ENCODE peak calls at places on chromosome 1, in five cellular contexts. V is cardiac muscle cell, B is thyroid gland, K is transverse colon, X is fibroblast of lung. Q is an unnamed sample.

GRCh38 chr1:93015590-93015989 is 54.3 kb upstream of the DIPK1A start:
- DNase-seq in V (no peak), B (no peak), K (no peak), X (peak; percentile 46), Q (no peak)

GRCh38 chr1:84122780-84123382 is 21.2 kb upstream of the PRKACB start:
- DNase-seq in V (peak; percentile 50), B (peak; percentile 67), K (peak; percentile 60), X (peak; percentile 74), Q (peak; percentile 34)

GRCh38 chr1:183480971-183481431 is 8.7 kb downstream of the SMG7 start:
- DNase-seq in V (no peak), B (no peak), K (no peak), X (no peak), Q (no peak)

GRCh38 chr1:31063636-31064035 is 1.9 kb downstream of the PUM1 start:
- DNase-seq in V (no peak), B (no peak), K (no peak), X (no peak), Q (no peak)

GRCh38 chr1:160567858-160568682 is 11.2 kb downstream of the CD84 start:
- DNase-seq in V (no peak), B (no peak), K (peak; percentile 22), X (no peak), Q (no peak)

GRCh38 chr1:59354754-59355337 is 58.0 kb downstream of the FGGY start:
- DNase-seq in V (no peak), B (no peak), K (no peak), X (no peak), Q (peak; percentile 17)

GRCh38 chr1:102970496-102971078 is 137.7 kb downstream of the COL11A1 start:
- DNase-seq in V (peak; percentile 77), B (no peak), K (no peak), X (peak; percentile 78), Q (no peak)

GRCh38 chr1:37475380-37476086 is 1.2 kb downstream of the ZC3H12A start:
- DNase-seq in V (no peak), B (no peak), K (peak; percentile 29), X (no peak), Q (no peak)

GRCh38 chr1:246396322-246396721 is 110.8 kb downstream of the SMYD3 start:
- DNase-seq in V (no peak), B (no peak), K (no peak), X (no peak), Q (no peak)

GRCh38 chr1:53505891-53506290 is 46.7 kb downstream of the DMRTB1 start:
- DNase-seq in V (no peak), B (no peak), K (no peak), X (no peak), Q (no peak)

GRCh38 chr1:227762231-227762911 is 27.1 kb downstream of the SNAP47 start:
- DNase-seq in V (peak; percentile 91), B (peak; percentile 91), K (peak; percentile 90), X (peak; percentile 76), Q (peak; percentile 91)

GRCh38 chr1:218350022-218350525 is 4.9 kb downstream of the TGFB2 start:
- DNase-seq in V (no peak), B (no peak), K (no peak), X (no peak), Q (no peak)

GRCh38 chr1:32182060-32182459 is 2.6 kb downstream of the TXLNA start:
- DNase-seq in V (no peak), B (no peak), K (no peak), X (no peak), Q (no peak)

GRCh38 chr1:32181563-32181962 is 2.1 kb downstream of the TXLNA start:
- DNase-seq in V (no peak), B (no peak), K (no peak), X (no peak), Q (no peak)

GRCh38 chr1:32180186-32181060 is 948 bp downstream of the TXLNA start:
- DNase-seq in V (peak; percentile 50), B (peak; percentile 60), K (peak; percentile 62), X (peak; percentile 52), Q (peak; percentile 43)

GRCh38 chr1:32179443-32180185 is at the start of gene TXLNA:
- DNase-seq in V (peak; percentile 94), B (peak; percentile 96), K (peak; percentile 96), X (peak; percentile 92), Q (peak; percentile 95)

DNA sequence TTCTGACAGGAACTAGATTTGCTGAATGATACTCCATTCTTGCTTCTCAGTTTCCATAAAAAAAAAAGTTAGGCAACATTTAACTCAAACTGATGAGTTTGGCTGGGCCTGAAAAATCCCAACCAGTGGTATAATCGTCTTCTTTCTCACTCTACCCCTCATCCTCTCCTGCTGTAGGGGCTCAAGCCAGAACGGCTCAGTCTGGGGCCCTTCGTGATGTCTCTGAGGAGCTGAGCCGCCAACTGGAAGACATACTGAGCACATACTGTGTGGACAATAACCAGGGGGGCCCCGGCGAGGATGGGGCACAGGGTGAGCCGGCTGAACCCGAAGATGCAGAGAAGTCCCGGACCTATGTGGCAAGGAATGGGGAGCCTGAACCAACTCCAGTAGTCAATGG is 1.6 kb downstream of the TXLNA start:
- DNase-seq in V (no peak), B (no peak), K (no peak), X (no peak), Q (no peak)
- H3K4me1 ChIP-seq in V (peaks cover 14% of the 10 kb centered on the region), B (peaks cover 18% of the 10 kb centered on the region), K (peaks cover 53% of the 10 kb centered on the region), X (peaks cover 11% of the 10 kb centered on the region), Q (peaks cover 26% of the 10 kb centered on the region)

GRCh38 chr1:203322480-203323179 is 17.3 kb downstream of the BTG2 start:
- DNase-seq in V (no peak), B (peak; percentile 21), K (peak; percentile 31), X (no peak), Q (no peak)

GRCh38 chr1:203324103-203325003 is 19.0 kb downstream of the BTG2 start:
- DNase-seq in V (no peak), B (peak; percentile 48), K (peak; percentile 39), X (no peak), Q (no peak)

GRCh38 chr1:203320546-203321272 is 15.4 kb downstream of the BTG2 start:
- DNase-seq in V (no peak), B (peak; percentile 50), K (peak; percentile 87), X (no peak), Q (peak; percentile 77)

GRCh38 chr1:203323587-203323986 is 18.3 kb downstream of the BTG2 start:
- DNase-seq in V (no peak), B (peak; percentile 74), K (no peak), X (no peak), Q (no peak)

GRCh38 chr1:203321273-203322052 is 16.1 kb downstream of the BTG2 start:
- DNase-seq in V (no peak), B (no peak), K (no peak), X (no peak), Q (no peak)
- H3K4me3 ChIP-seq in V (no peak overlapping the region), B (no peak overlapping the region), K (no peak overlapping the region), X (no peak overlapping the region), Q (no peak overlapping the region)

GRCh38 chr1:15325375-15326085 is 78.5 kb downstream of the FHAD1 start:
- DNase-seq in V (no peak), B (no peak), K (no peak), X (no peak), Q (no peak)
- TF ChIP-seq CTCF in V (no peak), B (no peak), K (no peak), X (no peak), Q (no peak)

GRCh38 chr1:234768569-234769283 is 158.7 kb upstream of the IRF2BP2 start:
- DNase-seq in V (no peak), B (no peak), K (peak; percentile 51), X (no peak), Q (peak; percentile 70)

GRCh38 chr1:234769284-234769998 is 159.5 kb upstream of the IRF2BP2 start:
- DNase-seq in V (no peak), B (no peak), K (no peak), X (no peak), Q (no peak)

GRCh38 chr1:234771642-234772344 is 161.8 kb upstream of the IRF2BP2 start:
- DNase-seq in V (peak; percentile 66), B (no peak), K (no peak), X (no peak), Q (no peak)

GRCh38 chr1:234770924-234771540 is 161.1 kb upstream of the IRF2BP2 start:
- DNase-seq in V (no peak), B (no peak), K (no peak), X (no peak), Q (no peak)

DNA sequence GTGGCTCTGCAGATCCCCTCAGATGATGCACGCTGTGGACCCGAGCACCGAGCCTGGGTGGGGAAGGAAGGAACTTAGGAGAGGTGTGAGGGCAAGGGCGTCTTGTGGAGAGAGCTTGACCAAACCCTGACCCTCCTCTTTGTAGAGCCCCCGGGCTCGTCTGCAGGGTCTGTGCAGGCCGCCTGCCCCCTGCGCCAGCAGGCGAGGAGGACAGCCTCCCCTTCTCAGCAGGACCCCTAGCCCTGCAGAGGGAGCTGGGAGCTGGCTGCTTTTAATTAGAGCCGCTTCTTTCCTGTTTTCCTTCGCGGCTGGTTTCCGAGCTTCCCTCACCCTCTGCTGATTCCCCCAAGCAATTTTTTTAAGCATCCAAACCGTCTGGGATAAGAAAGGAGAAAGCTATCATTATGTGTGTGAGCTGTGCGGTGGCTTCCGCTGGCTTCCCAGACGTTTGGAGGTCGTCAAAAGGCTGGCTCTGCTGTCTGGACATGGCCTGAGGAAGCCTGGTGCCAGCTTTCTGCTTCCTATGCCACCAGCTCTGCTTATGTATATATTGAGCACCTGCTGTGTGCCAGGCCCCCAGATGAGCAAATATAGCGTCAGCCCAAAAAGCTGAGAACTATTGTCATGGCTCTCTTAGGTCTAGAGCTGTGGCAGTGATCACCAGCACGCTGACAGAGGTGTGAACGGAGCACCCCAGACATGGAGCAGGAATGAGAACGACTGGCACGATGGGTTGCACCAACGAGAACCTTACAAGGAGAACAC is 160.2 kb upstream of the IRF2BP2 start:
- DNase-seq in V (no peak), B (no peak), K (no peak), X (no peak), Q (no peak)
- H3K4me1 ChIP-seq in V (peaks cover 31% of the 10 kb centered on the region), B (no peaks in the 10 kb centered on the region), K (peaks cover 16% of the 10 kb centered on the region), X (peaks cover 6% of the 10 kb centered on the region), Q (peaks cover 15% of the 10 kb centered on the region)

Q was measured in mucosa of descending colon.